ENCODE peak calls at places on chromosome 17, in nine cellular contexts. One of them, this sample, is unnamed.

GRCh38 chr17:42779942-42780815 is at the start of gene WNK4:
- DNase-seq in GM13976: no peak
- DNase-seq in CD8-positive, alpha-beta T cell: no peak
- DNase-seq in BJ: no peak
- DNase-seq in adrenal gland: no peak
- DNase-seq in psoas muscle: no peak
- DNase-seq in IMR-90: no peak
- DNase-seq in mammary epithelial cell: no peak
- DNase-seq in nephron progenitor cell: peak; percentile 78
- DNase-seq in this sample: peak; percentile 67

GRCh38 chr17:28702752-28703150 is 8.9 kb downstream of the PROCA1 start:
- DNase-seq in adrenal gland: no peak
- DNase-seq in GM13976: no peak
- DNase-seq in psoas muscle: no peak
- DNase-seq in nephron progenitor cell: no peak
- DNase-seq in IMR-90: no peak
- DNase-seq in CD8-positive, alpha-beta T cell: no peak
- DNase-seq in BJ: no peak
- DNase-seq in mammary epithelial cell: no peak
- DNase-seq in this sample: no peak

GRCh38 chr17:39746145-39746461 is 8.4 kb downstream of the GRB7 start:
- DNase-seq in nephron progenitor cell: no peak
- DNase-seq in psoas muscle: peak; percentile 32
- DNase-seq in CD8-positive, alpha-beta T cell: no peak
- DNase-seq in BJ: no peak
- DNase-seq in IMR-90: no peak
- DNase-seq in adrenal gland: peak; percentile 6
- DNase-seq in GM13976: no peak
- DNase-seq in mammary epithelial cell: no peak
- DNase-seq in this sample: no peak

GRCh38 chr17:16492613-16493290 is 759 bp upstream of the LRRC75A start:
- DNase-seq in GM13976: no peak
- DNase-seq in CD8-positive, alpha-beta T cell: no peak
- DNase-seq in BJ: no peak
- DNase-seq in mammary epithelial cell: no peak
- DNase-seq in psoas muscle: no peak
- DNase-seq in IMR-90: no peak
- DNase-seq in adrenal gland: no peak
- DNase-seq in nephron progenitor cell: no peak
- DNase-seq in this sample: no peak

GRCh38 chr17:48646183-48647102 is 20.3 kb upstream of the HOXB9 start:
- DNase-seq in mammary epithelial cell: no peak
- DNase-seq in nephron progenitor cell: peak; percentile 72
- DNase-seq in adrenal gland: no peak
- DNase-seq in CD8-positive, alpha-beta T cell: peak; percentile 30
- DNase-seq in GM13976: no peak
- DNase-seq in BJ: no peak
- DNase-seq in IMR-90: no peak
- DNase-seq in psoas muscle: no peak
- DNase-seq in this sample: peak; percentile 22

GRCh38 chr17:77479372-77479781 is 338.6 kb downstream of the SEC14L1 start:
- DNase-seq in psoas muscle: no peak
- DNase-seq in IMR-90: no peak
- DNase-seq in nephron progenitor cell: no peak
- DNase-seq in BJ: no peak
- DNase-seq in CD8-positive, alpha-beta T cell: no peak
- DNase-seq in adrenal gland: no peak
- DNase-seq in mammary epithelial cell: no peak
- DNase-seq in GM13976: no peak
- DNase-seq in this sample: no peak

GRCh38 chr17:16872351-16872751 is 99.6 kb downstream of the TNFRSF13B start:
- DNase-seq in mammary epithelial cell: no peak
- DNase-seq in BJ: no peak
- DNase-seq in CD8-positive, alpha-beta T cell: no peak
- DNase-seq in adrenal gland: no peak
- DNase-seq in GM13976: no peak
- DNase-seq in IMR-90: no peak
- DNase-seq in psoas muscle: no peak
- DNase-seq in nephron progenitor cell: no peak
- DNase-seq in this sample: no peak

GRCh38 chr17:57586099-57586702 is 158.9 kb downstream of the CCDC182 start:
- DNase-seq in mammary epithelial cell: no peak
- DNase-seq in IMR-90: no peak
- DNase-seq in adrenal gland: no peak
- DNase-seq in psoas muscle: no peak
- DNase-seq in GM13976: no peak
- DNase-seq in CD8-positive, alpha-beta T cell: no peak
- DNase-seq in BJ: no peak
- DNase-seq in nephron progenitor cell: no peak
- DNase-seq in this sample: no peak

GRCh38 chr17:17736205-17737183 is 55.2 kb downstream of the RAI1 start:
- DNase-seq in mammary epithelial cell: no peak
- DNase-seq in nephron progenitor cell: no peak
- DNase-seq in GM13976: no peak
- DNase-seq in IMR-90: peak; percentile 43
- DNase-seq in adrenal gland: peak; percentile 69
- DNase-seq in CD8-positive, alpha-beta T cell: no peak
- DNase-seq in psoas muscle: no peak
- DNase-seq in BJ: no peak
- DNase-seq in this sample: no peak

GRCh38 chr17:18235743-18236256 is 10.4 kb downstream of the LLGL1 start:
- DNase-seq in CD8-positive, alpha-beta T cell: no peak
- DNase-seq in psoas muscle: no peak
- DNase-seq in GM13976: no peak
- DNase-seq in BJ: no peak
- DNase-seq in nephron progenitor cell: no peak
- DNase-seq in IMR-90: peak; percentile 67
- DNase-seq in mammary epithelial cell: peak; percentile 90
- DNase-seq in adrenal gland: peak; percentile 89
- DNase-seq in this sample: no peak

GRCh38 chr17:44095647-44096496 is 25.3 kb downstream of the G6PC3 start:
- DNase-seq in CD8-positive, alpha-beta T cell: no peak
- DNase-seq in nephron progenitor cell: peak; percentile 75
- DNase-seq in psoas muscle: peak; percentile 82
- DNase-seq in GM13976: peak; percentile 61
- DNase-seq in BJ: peak; percentile 63
- DNase-seq in mammary epithelial cell: peak; percentile 68
- DNase-seq in IMR-90: peak; percentile 93
- DNase-seq in adrenal gland: peak; percentile 65
- DNase-seq in this sample: peak; percentile 65

GRCh38 chr17:44920565-44920940 is 5.3 kb upstream of the GFAP start:
- DNase-seq in nephron progenitor cell: no peak
- DNase-seq in adrenal gland: peak; percentile 14
- DNase-seq in mammary epithelial cell: no peak
- DNase-seq in BJ: no peak
- DNase-seq in CD8-positive, alpha-beta T cell: no peak
- DNase-seq in psoas muscle: no peak
- DNase-seq in IMR-90: no peak
- DNase-seq in GM13976: no peak
- DNase-seq in this sample: no peak

GRCh38 chr17:35799942-35800341 is 4.5 kb upstream of the MMP28 start:
- DNase-seq in IMR-90: no peak
- DNase-seq in mammary epithelial cell: peak; percentile 70
- DNase-seq in BJ: no peak
- DNase-seq in adrenal gland: peak; percentile 94
- DNase-seq in GM13976: no peak
- DNase-seq in nephron progenitor cell: no peak
- DNase-seq in CD8-positive, alpha-beta T cell: no peak
- DNase-seq in psoas muscle: peak; percentile 69
- DNase-seq in this sample: no peak

GRCh38 chr17:49548506-49549310 is 27.0 kb upstream of the NXPH3 start:
- DNase-seq in GM13976: peak; percentile 76
- DNase-seq in BJ: no peak
- DNase-seq in mammary epithelial cell: peak; percentile 51
- DNase-seq in psoas muscle: peak; percentile 72
- DNase-seq in adrenal gland: no peak
- DNase-seq in IMR-90: peak; percentile 30
- DNase-seq in CD8-positive, alpha-beta T cell: no peak
- DNase-seq in nephron progenitor cell: no peak
- DNase-seq in this sample: peak; percentile 61

GRCh38 chr17:80981062-80981902 is 10.4 kb upstream of the CHMP6 start:
- DNase-seq in GM13976: peak; percentile 86
- DNase-seq in IMR-90: no peak
- DNase-seq in BJ: no peak
- DNase-seq in psoas muscle: peak; percentile 63
- DNase-seq in nephron progenitor cell: peak; percentile 86
- DNase-seq in CD8-positive, alpha-beta T cell: peak; percentile 49
- DNase-seq in mammary epithelial cell: no peak
- DNase-seq in adrenal gland: no peak
- DNase-seq in this sample: peak; percentile 75

GRCh38 chr17:34146440-34147043 is 108.5 kb upstream of the CCL2 start:
- DNase-seq in CD8-positive, alpha-beta T cell: peak; percentile 31
- DNase-seq in BJ: no peak
- DNase-seq in nephron progenitor cell: peak; percentile 58
- DNase-seq in psoas muscle: no peak
- DNase-seq in mammary epithelial cell: no peak
- DNase-seq in IMR-90: no peak
- DNase-seq in GM13976: peak; percentile 51
- DNase-seq in adrenal gland: no peak
- DNase-seq in this sample: peak; percentile 81

GRCh38 chr17:62650587-62650986 is 23.1 kb downstream of the MRC2 start:
- DNase-seq in nephron progenitor cell: no peak
- DNase-seq in mammary epithelial cell: peak; percentile 40
- DNase-seq in adrenal gland: no peak
- DNase-seq in BJ: no peak
- DNase-seq in IMR-90: no peak
- DNase-seq in CD8-positive, alpha-beta T cell: no peak
- DNase-seq in GM13976: no peak
- DNase-seq in psoas muscle: no peak
- DNase-seq in this sample: no peak

GRCh38 chr17:79799538-79800324 is 2.9 kb upstream of the CBX8 start:
- DNase-seq in adrenal gland: no peak
- DNase-seq in psoas muscle: no peak
- DNase-seq in IMR-90: no peak
- DNase-seq in CD8-positive, alpha-beta T cell: no peak
- DNase-seq in BJ: no peak
- DNase-seq in mammary epithelial cell: no peak
- DNase-seq in nephron progenitor cell: no peak
- DNase-seq in GM13976: no peak
- DNase-seq in this sample: peak; percentile 35

GRCh38 chr17:41325126-41325525 is 9.6 kb upstream of the KRTAP17-1 start:
- DNase-seq in BJ: no peak
- DNase-seq in IMR-90: no peak
- DNase-seq in adrenal gland: no peak
- DNase-seq in psoas muscle: no peak
- DNase-seq in nephron progenitor cell: no peak
- DNase-seq in CD8-positive, alpha-beta T cell: no peak
- DNase-seq in GM13976: no peak
- DNase-seq in mammary epithelial cell: no peak
- DNase-seq in this sample: no peak
- TF ChIP-seq CTCF in BJ: no peak
- TF ChIP-seq CTCF in IMR-90: no peak
- TF ChIP-seq CTCF in adrenal gland: no peak
- TF ChIP-seq CTCF in psoas muscle: no peak
- TF ChIP-seq CTCF in nephron progenitor cell: no peak
- TF ChIP-seq CTCF in CD8-positive, alpha-beta T cell: no peak
- TF ChIP-seq CTCF in GM13976: no peak
- TF ChIP-seq CTCF in mammary epithelial cell: no peak
- TF ChIP-seq CTCF in this sample: no peak

GRCh38 chr17:15261063-15261817 is 3.9 kb downstream of the PMP22 start:
- DNase-seq in mammary epithelial cell: peak; percentile 54
- DNase-seq in nephron progenitor cell: peak; percentile 62
- DNase-seq in IMR-90: peak; percentile 60
- DNase-seq in BJ: no peak
- DNase-seq in CD8-positive, alpha-beta T cell: no peak
- DNase-seq in psoas muscle: peak; percentile 85
- DNase-seq in adrenal gland: peak; percentile 76
- DNase-seq in GM13976: peak; percentile 34
- DNase-seq in this sample: peak; percentile 56
- TF ChIP-seq CTCF in mammary epithelial cell: no peak
- TF ChIP-seq CTCF in nephron progenitor cell: peak; percentile 14
- TF ChIP-seq CTCF in IMR-90: peak; percentile 24
- TF ChIP-seq CTCF in BJ: no peak
- TF ChIP-seq CTCF in CD8-positive, alpha-beta T cell: no peak
- TF ChIP-seq CTCF in psoas muscle: no peak
- TF ChIP-seq CTCF in adrenal gland: no peak
- TF ChIP-seq CTCF in GM13976: no peak
- TF ChIP-seq CTCF in this sample: peak; percentile 43

GRCh38 chr17:8096541-8096940 is 9.0 kb upstream of the ALOX12B start:
- DNase-seq in IMR-90: no peak
- DNase-seq in nephron progenitor cell: no peak
- DNase-seq in CD8-positive, alpha-beta T cell: no peak
- DNase-seq in GM13976: no peak
- DNase-seq in BJ: no peak
- DNase-seq in mammary epithelial cell: no peak
- DNase-seq in psoas muscle: no peak
- DNase-seq in adrenal gland: no peak
- DNase-seq in this sample: no peak
- TF ChIP-seq CTCF in IMR-90: no peak
- TF ChIP-seq CTCF in nephron progenitor cell: no peak
- TF ChIP-seq CTCF in CD8-positive, alpha-beta T cell: no peak
- TF ChIP-seq CTCF in GM13976: no peak
- TF ChIP-seq CTCF in BJ: no peak
- TF ChIP-seq CTCF in mammary epithelial cell: no peak
- TF ChIP-seq CTCF in psoas muscle: no peak
- TF ChIP-seq CTCF in adrenal gland: no peak
- TF ChIP-seq CTCF in this sample: no peak

GRCh38 chr17:61316633-61317032 is 83.0 kb upstream of the TBX2 start:
- DNase-seq in CD8-positive, alpha-beta T cell: no peak
- DNase-seq in IMR-90: no peak
- DNase-seq in BJ: no peak
- DNase-seq in GM13976: no peak
- DNase-seq in adrenal gland: no peak
- DNase-seq in mammary epithelial cell: no peak
- DNase-seq in nephron progenitor cell: no peak
- DNase-seq in psoas muscle: no peak
- DNase-seq in this sample: no peak

GRCh38 chr17:61318684-61319098 is 81.0 kb upstream of the TBX2 start:
- DNase-seq in nephron progenitor cell: no peak
- DNase-seq in mammary epithelial cell: no peak
- DNase-seq in BJ: no peak
- DNase-seq in GM13976: no peak
- DNase-seq in CD8-positive, alpha-beta T cell: no peak
- DNase-seq in psoas muscle: no peak
- DNase-seq in adrenal gland: no peak
- DNase-seq in IMR-90: no peak
- DNase-seq in this sample: no peak

GRCh38 chr17:61314368-61315078 is 85.1 kb upstream of the TBX2 start:
- DNase-seq in GM13976: no peak
- DNase-seq in CD8-positive, alpha-beta T cell: no peak
- DNase-seq in nephron progenitor cell: no peak
- DNase-seq in BJ: no peak
- DNase-seq in IMR-90: peak; percentile 60
- DNase-seq in adrenal gland: peak; percentile 54
- DNase-seq in mammary epithelial cell: peak; percentile 77
- DNase-seq in psoas muscle: peak; percentile 64
- DNase-seq in this sample: no peak

GRCh38 chr17:61321344-61321743 is 78.3 kb upstream of the TBX2 start:
- DNase-seq in BJ: no peak
- DNase-seq in nephron progenitor cell: no peak
- DNase-seq in mammary epithelial cell: no peak
- DNase-seq in adrenal gland: no peak
- DNase-seq in IMR-90: no peak
- DNase-seq in GM13976: no peak
- DNase-seq in psoas muscle: no peak
- DNase-seq in CD8-positive, alpha-beta T cell: no peak
- DNase-seq in this sample: no peak

DNA sequence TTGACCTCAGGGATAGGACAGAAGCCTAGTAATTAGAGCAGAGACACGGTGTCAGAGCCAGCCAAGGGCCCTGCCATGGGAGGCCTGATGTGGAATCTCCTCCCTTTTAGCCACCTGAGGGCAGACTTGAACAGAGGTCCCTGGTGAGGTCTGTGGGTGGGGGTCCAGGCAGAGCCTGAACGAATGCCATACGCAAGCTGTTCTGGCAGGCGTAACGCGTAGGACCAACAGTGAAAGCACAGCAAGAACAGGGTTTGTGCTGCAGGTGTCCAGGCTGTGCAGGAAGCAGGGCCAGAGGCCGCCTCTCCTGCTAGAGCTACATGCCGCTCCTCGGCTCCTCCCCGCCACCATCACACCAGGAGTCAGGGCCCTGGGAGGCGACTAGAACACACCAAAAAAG is 81.9 kb upstream of the TBX2 start:
- DNase-seq in adrenal gland: no peak
- DNase-seq in nephron progenitor cell: no peak
- DNase-seq in mammary epithelial cell: no peak
- DNase-seq in CD8-positive, alpha-beta T cell: no peak
- DNase-seq in GM13976: no peak
- DNase-seq in psoas muscle: no peak
- DNase-seq in IMR-90: no peak
- DNase-seq in BJ: no peak
- DNase-seq in this sample: no peak
- TF ChIP-seq CTCF in adrenal gland: no peak
- TF ChIP-seq CTCF in nephron progenitor cell: no peak
- TF ChIP-seq CTCF in mammary epithelial cell: no peak
- TF ChIP-seq CTCF in CD8-positive, alpha-beta T cell: no peak
- TF ChIP-seq CTCF in GM13976: no peak
- TF ChIP-seq CTCF in psoas muscle: no peak
- TF ChIP-seq CTCF in IMR-90: no peak
- TF ChIP-seq CTCF in BJ: no peak
- TF ChIP-seq CTCF in this sample: no peak

This sample was measured in glutamatergic neuron.